ENCODE peak calls at places on chromosomes 6 and 20, in four cellular contexts. T is H4, Y is ecto neural progenitor cell, O is foreskin melanocyte. U is an unnamed sample.

GRCh38 chr6:81933648-81934047 is 181.2 kb upstream of the TENT5A start:
- DNase-seq in T (no peak), O (no peak), Y (no peak), U (no peak)

GRCh38 chr6:121956782-121957181 is 442.7 kb upstream of the HSF2 start:
- DNase-seq in O (no peak), T (no peak), Y (no peak), U (no peak)

GRCh38 chr6:133590814-133591213 is 298.1 kb upstream of the TCF21 start:
- DNase-seq in O (no peak), T (no peak), Y (no peak), U (no peak)

GRCh38 chr6:36545767-36546663 is 1.3 kb downstream of the STK38 start:
- DNase-seq in O (peak), T (no peak), Y (peak), U (no peak)

GRCh38 chr6:21586760-21587181 is 6.8 kb upstream of the SOX4 start:
- DNase-seq in T (no peak), O (no peak), Y (no peak), U (no peak)

GRCh38 chr6:25138024-25138696 is 141.0 kb upstream of the CARMIL1 start:
- DNase-seq in O (peak), Y (no peak), T (peak), U (peak)

GRCh38 chr6:109987196-109987595 is 9.1 kb downstream of the GPR6 start:
- DNase-seq in T (no peak), O (no peak), Y (no peak), U (no peak)

GRCh38 chr20:64077876-64078551 is 1.3 kb downstream of the RGS19 start:
- DNase-seq in T (no peak), Y (no peak), O (no peak), U (no peak)

GRCh38 chr20:4569092-4569491 is 152.6 kb upstream of the PRND start:
- DNase-seq in Y (no peak), T (no peak), O (no peak), U (no peak)

GRCh38 chr6:119273799-119274595 is 75.6 kb downstream of the MAN1A1 start:
- DNase-seq in Y (no peak), T (no peak), O (no peak), U (no peak)

GRCh38 chr6:169963581-169964297 is 212.3 kb downstream of the ERMARD start:
- DNase-seq in T (no peak), O (no peak), Y (no peak), U (no peak)

GRCh38 chr6:152170702-152171667 is 363.5 kb downstream of the ESR1 start:
- DNase-seq in Y (no peak), O (no peak), T (peak), U (no peak)

GRCh38 chr20:37347891-37348642 is 2.1 kb downstream of the SRC start:
- DNase-seq in T (no peak), Y (no peak), O (no peak), U (no peak)